ENCODE peak calls at places on chromosomes 13 and 19, in eight cellular contexts. Y is HepG2, N is prostate gland, E is Panc1, U is GM12892, Z is SK-N-SH, I is GM23338, V is endothelial cell of umbilical vein. D is an unnamed sample.

GRCh38 chr13:100987993-100988392 is 313.4 kb upstream of the TMTC4 start:
- DNase-seq in I (peak; percentile 48), N (no peak), E (no peak), Z (no peak), Y (no peak), V (peak; percentile 9), U (no peak), D (no peak)

GRCh38 chr13:103036268-103036667 is 29.9 kb downstream of the SLC10A2 start:
- DNase-seq in N (no peak), U (no peak), I (no peak), V (no peak), Z (no peak), Y (no peak), E (no peak), D (no peak)

GRCh38 chr13:50783940-50784339 is 59.6 kb downstream of the DLEU7 start:
- DNase-seq in I (no peak), U (no peak), Y (no peak), Z (no peak), V (no peak), E (no peak), N (no peak), D (no peak)

GRCh38 chr19:16825312-16826168 is 3.7 kb upstream of the SIN3B start:
- DNase-seq in Z (peak; percentile 33), N (peak; percentile 54), Y (no peak), V (peak; percentile 55), E (no peak), I (peak; percentile 83), U (no peak), D (no peak)

GRCh38 chr13:23450340-23451046 is 17.0 kb upstream of the SACS start:
- DNase-seq in V (no peak), E (no peak), I (no peak), Z (peak; percentile 74), N (no peak), Y (no peak), U (no peak), D (no peak)

GRCh38 chr13:30274083-30274482 is 33.3 kb downstream of the KATNAL1 start:
- DNase-seq in V (no peak), N (no peak), I (no peak), Z (no peak), E (no peak), Y (no peak), U (no peak), D (no peak)

GRCh38 chr19:18339703-18340102 is 695 bp upstream of the PGPEP1 start:
- DNase-seq in I (peak; percentile 74), Z (peak; percentile 50), V (no peak), E (no peak), Y (no peak), U (no peak), N (no peak), D (no peak)

GRCh38 chr13:45269204-45269603 is 68.4 kb upstream of the KCTD4 start:
- DNase-seq in Z (no peak), Y (no peak), E (no peak), N (no peak), I (peak; percentile 45), V (no peak), U (no peak), D (no peak)

GRCh38 chr19:29325241-29325975 is 112.5 kb upstream of the UQCRFS1 start:
- DNase-seq in U (no peak), Y (no peak), V (no peak), E (no peak), N (no peak), Z (no peak), I (no peak), D (no peak)

GRCh38 chr13:112697756-112698655 is 8.2 kb downstream of the ATP11A start:
- DNase-seq in N (no peak), Y (peak; percentile 53), I (no peak), E (no peak), Z (no peak), V (no peak), U (no peak), D (no peak)

GRCh38 chr19:50835785-50836542 is 2.6 kb upstream of the KLK15 start:
- DNase-seq in V (peak; percentile 72), I (peak; percentile 83), U (peak; percentile 93), E (no peak), Z (peak; percentile 96), N (peak; percentile 83), Y (peak; percentile 38), D (no peak)
- TF ChIP-seq POLR2AphosphoS5 in V (peak; percentile 26), I (peak; percentile 93), U (peak; percentile 68), E (no peak), Z (no peak), N (peak; percentile 59), Y (no peak), D (peak; percentile 51)

DNA sequence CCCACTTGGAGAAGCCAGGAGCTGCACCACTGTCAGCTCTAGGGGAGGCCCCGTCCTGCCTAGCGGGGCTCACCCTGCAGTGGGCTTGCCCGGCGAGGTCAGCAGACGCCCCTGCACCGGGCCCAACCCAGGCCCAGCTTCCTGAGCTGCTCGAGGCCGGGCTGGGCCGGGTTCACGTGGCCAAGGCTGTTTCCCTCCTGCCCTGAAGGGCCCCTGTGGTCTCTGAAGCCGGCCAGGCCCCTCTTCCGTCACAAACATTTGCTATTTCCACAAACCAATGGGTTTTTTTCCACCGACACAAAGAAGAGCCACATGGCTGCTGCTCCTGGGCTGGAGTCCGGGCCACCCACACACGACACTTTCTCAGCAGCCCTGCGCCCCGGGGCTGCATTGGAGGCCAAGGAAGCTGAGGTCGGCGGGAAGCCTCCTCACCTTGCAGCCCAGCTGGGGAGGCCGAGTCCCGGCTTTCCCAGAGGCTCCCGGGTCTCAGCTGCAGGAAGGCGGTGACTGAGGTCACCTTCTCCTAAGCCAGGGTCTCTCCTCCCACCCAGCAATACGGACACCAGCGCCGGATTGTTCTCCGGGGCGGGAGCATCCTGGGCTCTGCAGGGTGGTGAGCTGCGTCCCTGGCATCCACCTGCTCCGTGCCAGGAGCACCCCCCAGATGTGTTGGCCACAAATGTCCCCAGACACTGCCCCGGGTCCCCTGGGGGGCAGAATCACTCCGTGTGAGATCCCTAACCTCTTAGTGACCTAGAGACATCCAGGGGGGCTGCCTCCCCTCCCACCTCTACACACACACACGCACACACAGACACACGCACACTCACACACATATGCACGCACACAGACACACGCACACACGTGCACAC is 80.5 kb downstream of the GADD45B start:
- DNase-seq in Z (no peak), V (no peak), U (no peak), Y (no peak), N (no peak), I (no peak), E (no peak), D (no peak)
- TF ChIP-seq POLR2AphosphoS5 in Z (no peak), V (no peak), U (no peak), Y (no peak), N (no peak), I (no peak), E (no peak), D (no peak)

GRCh38 chr13:60647547-60647946 is 250.5 kb downstream of the TDRD3 start:
- DNase-seq in Y (no peak), Z (no peak), I (peak; percentile 75), V (no peak), N (no peak), U (no peak), E (no peak), D (no peak)

GRCh38 chr13:60642552-60642951 is 245.5 kb downstream of the TDRD3 start:
- DNase-seq in Y (no peak), I (peak; percentile 43), N (no peak), V (no peak), Z (no peak), E (no peak), U (no peak), D (no peak)

GRCh38 chr13:60645552-60646138 is 248.6 kb downstream of the TDRD3 start:
- DNase-seq in V (no peak), Z (no peak), U (no peak), N (no peak), Y (no peak), I (no peak), E (no peak), D (no peak)

DNA sequence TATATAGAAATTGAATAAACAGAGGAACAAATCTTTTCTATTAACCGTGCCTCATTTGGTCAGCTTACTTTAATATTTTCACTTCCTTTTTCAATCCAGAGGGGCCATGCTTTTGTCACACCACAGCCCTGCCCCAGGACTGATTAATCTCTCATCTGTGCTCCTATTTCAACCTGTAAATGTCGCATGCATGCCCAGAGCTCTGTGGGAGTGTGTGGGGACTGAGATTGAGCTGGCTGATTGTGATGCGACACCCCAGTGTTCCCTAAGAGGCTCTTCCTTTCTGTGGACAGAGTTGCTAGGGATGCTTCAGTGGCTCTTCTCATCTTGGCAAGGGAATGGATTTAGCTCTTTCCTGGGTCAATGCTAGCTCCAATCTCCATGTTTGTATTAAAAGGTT is 249.6 kb downstream of the TDRD3 start:
- DNase-seq in V (no peak), N (no peak), I (peak; percentile 35), U (no peak), E (no peak), Y (no peak), Z (no peak), D (no peak)
- TF ChIP-seq POLR2AphosphoS5 in V (no peak), N (no peak), I (no peak), U (no peak), E (no peak), Y (no peak), Z (no peak), D (no peak)

DNA sequence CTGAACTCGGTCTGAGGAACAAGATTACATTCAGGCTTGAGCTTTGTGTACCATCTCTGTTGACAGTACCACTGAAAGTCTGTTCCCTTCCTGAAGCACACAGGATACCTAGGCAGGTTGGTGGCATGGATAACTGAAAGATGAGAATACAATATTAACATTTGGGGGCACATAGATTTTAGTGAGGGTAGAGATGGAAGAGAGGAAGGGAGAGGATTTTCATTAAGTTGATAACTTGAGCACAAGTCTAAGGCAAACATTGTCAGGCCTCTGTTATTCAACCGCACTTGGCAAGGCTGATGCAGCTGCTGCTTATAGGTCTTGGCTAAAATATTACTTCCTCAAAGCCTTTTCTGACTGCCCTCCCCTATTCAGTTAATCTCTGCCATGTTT is 10.9 kb downstream of the MIR17HG start:
- DNase-seq in E (no peak), Y (no peak), Z (no peak), I (no peak), V (no peak), N (no peak), U (no peak), D (no peak)
- TF ChIP-seq POLR2AphosphoS5 in E (peak; percentile 35), Y (peak; percentile 47), Z (no peak), I (no peak), V (peak; percentile 24), N (no peak), U (peak; percentile 77), D (peak; percentile 66)

DNA sequence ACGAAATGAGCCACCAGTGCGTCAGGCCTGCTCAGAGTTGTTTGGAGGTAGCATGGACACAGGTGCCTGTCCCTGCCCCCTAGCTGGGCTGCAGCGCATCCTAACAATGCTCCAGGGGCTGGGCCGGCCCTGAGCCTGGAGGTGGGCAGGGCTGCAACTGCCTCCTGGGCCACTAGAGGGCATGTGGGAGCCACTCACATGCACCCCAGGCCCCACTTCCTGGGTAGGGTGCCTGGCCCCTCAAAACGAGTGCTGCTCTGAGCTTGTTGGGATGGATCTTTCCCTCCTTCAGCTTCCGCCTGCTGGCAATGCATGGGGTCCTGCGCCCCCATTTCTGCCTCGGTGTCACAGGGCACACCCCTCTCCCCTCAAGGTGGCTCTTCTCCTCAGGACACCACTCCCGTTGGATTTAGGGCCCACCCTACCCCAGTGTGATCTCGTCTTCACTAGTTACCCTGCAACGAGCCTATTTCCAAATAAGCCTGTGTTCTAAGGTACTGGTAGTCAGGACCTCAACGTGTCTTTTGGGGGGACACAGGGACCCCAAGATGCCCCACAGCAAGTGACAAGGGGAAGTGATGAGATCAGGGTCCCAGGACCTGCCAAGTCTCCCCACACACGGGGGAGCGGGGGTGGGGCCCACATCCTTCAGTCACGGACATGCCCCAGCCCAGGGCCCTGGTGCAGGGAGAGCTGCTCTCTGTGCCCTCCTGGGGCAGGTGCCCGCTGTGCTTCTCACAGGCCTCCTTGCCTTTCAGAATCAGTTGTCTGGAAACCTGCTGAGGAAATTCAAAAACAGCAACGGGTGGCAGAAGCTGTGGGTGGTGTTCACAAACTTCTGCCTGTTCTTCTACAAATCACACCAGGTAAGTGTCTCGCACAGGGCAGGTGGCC is 131.3 kb downstream of the STK24 start:
- DNase-seq in Z (peak; percentile 92), U (peak; percentile 86), V (peak; percentile 64), N (peak; percentile 55), I (peak; percentile 91), E (no peak), Y (peak; percentile 42), D (no peak)
- TF ChIP-seq POLR2AphosphoS5 in Z (no peak), U (no peak), V (no peak), N (peak; percentile 30), I (no peak), E (no peak), Y (peak; percentile 9), D (no peak)

D was measured in SK-N-MC.